ENCODE peak calls at places on chromosome 16, in four cellular contexts. O is stomach, F is GM03348, R is AG10803. Z is an unnamed sample.

GRCh38 chr16:71738820-71739219 is 14.3 kb upstream of the PHLPP2 start:
- DNase-seq in O (no peak), F (no peak), R (no peak), Z (no peak)

GRCh38 chr16:78984887-78985464 is 615.6 kb downstream of the MAF start:
- DNase-seq in O (no peak), F (no peak), R (no peak), Z (no peak)

GRCh38 chr16:57358527-57359095 is at the start of gene CCL22:
- DNase-seq in O (peak), F (no peak), R (no peak), Z (no peak)

GRCh38 chr16:22353188-22353919 is 21.1 kb downstream of the CDR2 start:
- DNase-seq in O (no peak), F (peak), R (peak), Z (no peak)

GRCh38 chr16:70687172-70687531 is 1.3 kb upstream of the MTSS2 start:
- DNase-seq in O (no peak), F (no peak), R (no peak), Z (no peak)

GRCh38 chr16:66342294-66342900 is 24.1 kb upstream of the CDH5 start:
- DNase-seq in O (no peak), F (peak), R (no peak), Z (peak)

GRCh38 chr16:87587636-87588035 is 14.7 kb upstream of the JPH3 start:
- DNase-seq in O (no peak), F (no peak), R (no peak), Z (no peak)

GRCh38 chr16:36336-36984 is 16.9 kb downstream of the POLR3K start:
- DNase-seq in O (no peak), F (no peak), R (no peak), Z (no peak)

GRCh38 chr16:17828012-17828411 is 357.3 kb upstream of the XYLT1 start:
- DNase-seq in O (no peak), F (peak), R (peak), Z (no peak)

GRCh38 chr16:997440-998051 is 16.0 kb downstream of the SOX8 start:
- DNase-seq in O (peak), F (no peak), R (peak), Z (no peak)

GRCh38 chr16:77585852-77586251 is 136.5 kb upstream of the NUDT7 start:
- DNase-seq in O (no peak), F (no peak), R (no peak), Z (no peak)

GRCh38 chr16:4075534-4075933 is 40.7 kb downstream of the ADCY9 start:
- DNase-seq in O (no peak), F (no peak), R (no peak), Z (no peak)

GRCh38 chr16:28218109-28218508 is 6.3 kb upstream of the XPO6 start:
- DNase-seq in O (peak), F (peak), R (peak), Z (peak)

GRCh38 chr16:68091604-68092261 is 6.6 kb downstream of the NFATC3 start:
- DNase-seq in O (no peak), F (no peak), R (peak), Z (no peak)

GRCh38 chr16:12173121-12173520 is 196.6 kb downstream of the SNX29 start:
- DNase-seq in O (no peak), F (no peak), R (no peak), Z (no peak)

GRCh38 chr16:13811834-13812233 is 108.1 kb upstream of the ERCC4 start:
- DNase-seq in O (no peak), F (no peak), R (no peak), Z (no peak)

GRCh38 chr16:8795096-8795495 is 2.3 kb downstream of the TMEM186 start:
- DNase-seq in O (no peak), F (peak), R (no peak), Z (no peak)

GRCh38 chr16:69440236-69440635 is 15.8 kb downstream of the CYB5B start:
- DNase-seq in O (no peak), F (no peak), R (no peak), Z (no peak)

GRCh38 chr16:84500531-84500930 is 3.9 kb downstream of the MEAK7 start:
- DNase-seq in O (no peak), F (no peak), R (no peak), Z (no peak)

GRCh38 chr16:15593235-15593634 is 49.7 kb downstream of the MARF1 start:
- DNase-seq in O (no peak), F (no peak), R (no peak), Z (no peak)

GRCh38 chr16:11530171-11530940 is 56.4 kb downstream of the LITAF start:
- DNase-seq in O (no peak), F (no peak), R (no peak), Z (no peak)

GRCh38 chr16:83390759-83391158 is 417.0 kb upstream of the HSBP1 start:
- DNase-seq in O (no peak), F (no peak), R (peak), Z (no peak)

GRCh38 chr16:64864232-64864803 is 257.5 kb downstream of the CDH11 start:
- DNase-seq in O (no peak), F (peak), R (peak), Z (no peak)

GRCh38 chr16:85613609-85614337 is 651 bp downstream of the GSE1 start:
- DNase-seq in O (peak), F (peak), R (no peak), Z (peak)

GRCh38 chr16:72990003-72990521 is 57.9 kb downstream of the ZFHX3 start:
- DNase-seq in O (peak), F (peak), R (peak), Z (no peak)

GRCh38 chr16:26050489-26050888 is 358.7 kb downstream of the HS3ST4 start:
- DNase-seq in O (no peak), F (no peak), R (no peak), Z (no peak)

GRCh38 chr16:89920723-89921122 is 2.1 kb downstream of the MC1R start:
- DNase-seq in O (no peak), F (no peak), R (peak), Z (peak)

GRCh38 chr16:46745594-46745993 is 2.5 kb downstream of the MYLK3 start:
- DNase-seq in O (no peak), F (no peak), R (no peak), Z (no peak)

GRCh38 chr16:15993946-15994665 is 44.7 kb downstream of the ABCC1 start:
- DNase-seq in O (no peak), F (peak), R (peak), Z (no peak)

GRCh38 chr16:47624563-47624962 is 163.4 kb downstream of the PHKB start:
- DNase-seq in O (no peak), F (no peak), R (no peak), Z (no peak)

GRCh38 chr16:52861614-52862022 is 191.1 kb downstream of the CHD9NB start:
- DNase-seq in O (no peak), F (no peak), R (no peak), Z (no peak)

GRCh38 chr16:3164121-3164991 is 23.6 kb upstream of the OR1F1 start:
- DNase-seq in O (no peak), F (no peak), R (no peak), Z (no peak)

GRCh38 chr16:23071202-23072083 is 77.8 kb downstream of the USP31 start:
- DNase-seq in O (no peak), F (peak), R (peak), Z (no peak)

GRCh38 chr16:70656065-70656711 is 9.8 kb downstream of the IL34 start:
- DNase-seq in O (no peak), F (no peak), R (no peak), Z (no peak)

GRCh38 chr16:77062878-77063566 is 128.0 kb upstream of the MON1B start:
- DNase-seq in O (no peak), F (no peak), R (no peak), Z (no peak)

GRCh38 chr16:65909310-65910050 is 457.0 kb upstream of the CDH5 start:
- DNase-seq in O (no peak), F (no peak), R (no peak), Z (peak)

Z was measured in NAMALWA.